ENCODE peak calls at places on chromosomes 5 and 9, in ten cellular contexts. One of them, this sample, is unnamed.

GRCh38 chr5:138455191-138455930 is 9.9 kb upstream of the EGR1 start:
- DNase-seq in stomach: no peak
- DNase-seq in transverse colon: no peak
- DNase-seq in HCT116: no peak
- DNase-seq in sigmoid colon: peak
- DNase-seq in prostate gland: no peak
- DNase-seq in K562: no peak
- DNase-seq in endothelial cell of umbilical vein: peak
- DNase-seq in HepG2: no peak
- DNase-seq in suprapubic skin: no peak
- DNase-seq in this sample: no peak

GRCh38 chr5:119330367-119331183 is 25.2 kb upstream of the TNFAIP8 start:
- DNase-seq in K562: peak
- DNase-seq in prostate gland: no peak
- DNase-seq in endothelial cell of umbilical vein: peak
- DNase-seq in transverse colon: no peak
- DNase-seq in HepG2: no peak
- DNase-seq in HCT116: no peak
- DNase-seq in stomach: no peak
- DNase-seq in suprapubic skin: no peak
- DNase-seq in sigmoid colon: no peak
- DNase-seq in this sample: no peak

GRCh38 chr5:107663697-107664096 is 7.0 kb downstream of the EFNA5 start:
- DNase-seq in K562: no peak
- DNase-seq in sigmoid colon: no peak
- DNase-seq in stomach: no peak
- DNase-seq in transverse colon: no peak
- DNase-seq in suprapubic skin: no peak
- DNase-seq in endothelial cell of umbilical vein: no peak
- DNase-seq in HCT116: no peak
- DNase-seq in HepG2: no peak
- DNase-seq in prostate gland: no peak
- DNase-seq in this sample: no peak

GRCh38 chr9:76438841-76439588 is 20.0 kb upstream of the GCNT1 start:
- DNase-seq in sigmoid colon: no peak
- DNase-seq in stomach: no peak
- DNase-seq in HCT116: no peak
- DNase-seq in prostate gland: no peak
- DNase-seq in HepG2: no peak
- DNase-seq in endothelial cell of umbilical vein: no peak
- DNase-seq in suprapubic skin: no peak
- DNase-seq in K562: no peak
- DNase-seq in transverse colon: no peak
- DNase-seq in this sample: no peak

GRCh38 chr5:60365001-60365400 is 335.0 kb downstream of the DEPDC1B start:
- DNase-seq in sigmoid colon: no peak
- DNase-seq in prostate gland: no peak
- DNase-seq in endothelial cell of umbilical vein: no peak
- DNase-seq in HepG2: no peak
- DNase-seq in HCT116: no peak
- DNase-seq in suprapubic skin: no peak
- DNase-seq in stomach: no peak
- DNase-seq in transverse colon: no peak
- DNase-seq in K562: no peak
- DNase-seq in this sample: no peak

GRCh38 chr9:87725356-87725899 is 491 bp upstream of the CTSL start:
- DNase-seq in stomach: no peak
- DNase-seq in HCT116: no peak
- DNase-seq in transverse colon: no peak
- DNase-seq in suprapubic skin: no peak
- DNase-seq in prostate gland: no peak
- DNase-seq in K562: peak
- DNase-seq in sigmoid colon: peak
- DNase-seq in endothelial cell of umbilical vein: no peak
- DNase-seq in HepG2: no peak
- DNase-seq in this sample: no peak

GRCh38 chr5:180294401-180294800 is 2.5 kb upstream of the MAPK9 start:
- DNase-seq in stomach: no peak
- DNase-seq in sigmoid colon: peak
- DNase-seq in prostate gland: no peak
- DNase-seq in K562: no peak
- DNase-seq in HepG2: no peak
- DNase-seq in endothelial cell of umbilical vein: no peak
- DNase-seq in HCT116: no peak
- DNase-seq in suprapubic skin: no peak
- DNase-seq in transverse colon: no peak
- DNase-seq in this sample: no peak

GRCh38 chr5:90632799-90633198 is 74.2 kb downstream of the ADGRV1 start:
- DNase-seq in endothelial cell of umbilical vein: no peak
- DNase-seq in K562: no peak
- DNase-seq in HepG2: no peak
- DNase-seq in prostate gland: no peak
- DNase-seq in HCT116: no peak
- DNase-seq in transverse colon: no peak
- DNase-seq in stomach: no peak
- DNase-seq in suprapubic skin: no peak
- DNase-seq in sigmoid colon: no peak
- DNase-seq in this sample: no peak

GRCh38 chr9:36718612-36719011 is 145.9 kb downstream of the MELK start:
- DNase-seq in HCT116: no peak
- DNase-seq in stomach: no peak
- DNase-seq in transverse colon: no peak
- DNase-seq in prostate gland: no peak
- DNase-seq in HepG2: no peak
- DNase-seq in sigmoid colon: no peak
- DNase-seq in K562: no peak
- DNase-seq in endothelial cell of umbilical vein: no peak
- DNase-seq in suprapubic skin: no peak
- DNase-seq in this sample: no peak

GRCh38 chr9:20292002-20292401 is 330.3 kb downstream of the MLLT3 start:
- DNase-seq in sigmoid colon: no peak
- DNase-seq in endothelial cell of umbilical vein: peak
- DNase-seq in HepG2: peak
- DNase-seq in stomach: no peak
- DNase-seq in K562: no peak
- DNase-seq in HCT116: peak
- DNase-seq in prostate gland: no peak
- DNase-seq in transverse colon: no peak
- DNase-seq in suprapubic skin: no peak
- DNase-seq in this sample: no peak

GRCh38 chr9:85200726-85201402 is 531.3 kb downstream of the NTRK2 start:
- DNase-seq in stomach: peak
- DNase-seq in endothelial cell of umbilical vein: peak
- DNase-seq in K562: no peak
- DNase-seq in prostate gland: peak
- DNase-seq in transverse colon: peak
- DNase-seq in suprapubic skin: no peak
- DNase-seq in HCT116: no peak
- DNase-seq in sigmoid colon: no peak
- DNase-seq in HepG2: no peak
- DNase-seq in this sample: peak

GRCh38 chr5:119179857-119180641 is 109.2 kb downstream of the DMXL1 start:
- DNase-seq in transverse colon: no peak
- DNase-seq in K562: peak
- DNase-seq in endothelial cell of umbilical vein: no peak
- DNase-seq in prostate gland: peak
- DNase-seq in HepG2: no peak
- DNase-seq in HCT116: no peak
- DNase-seq in sigmoid colon: no peak
- DNase-seq in suprapubic skin: no peak
- DNase-seq in stomach: no peak
- DNase-seq in this sample: no peak

GRCh38 chr5:72842816-72843215 is 26.4 kb downstream of the TNPO1 start:
- DNase-seq in suprapubic skin: no peak
- DNase-seq in endothelial cell of umbilical vein: peak
- DNase-seq in prostate gland: no peak
- DNase-seq in HCT116: peak
- DNase-seq in transverse colon: peak
- DNase-seq in sigmoid colon: no peak
- DNase-seq in K562: peak
- DNase-seq in HepG2: no peak
- DNase-seq in stomach: no peak
- DNase-seq in this sample: no peak

GRCh38 chr9:86867658-86868313 is 79.5 kb downstream of the GAS1 start:
- DNase-seq in endothelial cell of umbilical vein: no peak
- DNase-seq in stomach: peak
- DNase-seq in transverse colon: no peak
- DNase-seq in sigmoid colon: no peak
- DNase-seq in HepG2: no peak
- DNase-seq in suprapubic skin: no peak
- DNase-seq in HCT116: no peak
- DNase-seq in prostate gland: no peak
- DNase-seq in K562: no peak
- DNase-seq in this sample: no peak

GRCh38 chr9:90307177-90307833 is 335.3 kb downstream of the DIRAS2 start:
- DNase-seq in HCT116: no peak
- DNase-seq in prostate gland: no peak
- DNase-seq in K562: no peak
- DNase-seq in sigmoid colon: no peak
- DNase-seq in stomach: no peak
- DNase-seq in endothelial cell of umbilical vein: no peak
- DNase-seq in transverse colon: no peak
- DNase-seq in suprapubic skin: no peak
- DNase-seq in HepG2: no peak
- DNase-seq in this sample: no peak

GRCh38 chr9:89986190-89986589 is 381.4 kb downstream of the GADD45G start:
- DNase-seq in HepG2: no peak
- DNase-seq in sigmoid colon: no peak
- DNase-seq in suprapubic skin: no peak
- DNase-seq in K562: no peak
- DNase-seq in transverse colon: no peak
- DNase-seq in HCT116: no peak
- DNase-seq in endothelial cell of umbilical vein: no peak
- DNase-seq in stomach: no peak
- DNase-seq in prostate gland: no peak
- DNase-seq in this sample: no peak

GRCh38 chr5:79552984-79553383 is 39.0 kb upstream of the HOMER1 start:
- DNase-seq in transverse colon: no peak
- DNase-seq in endothelial cell of umbilical vein: no peak
- DNase-seq in HepG2: no peak
- DNase-seq in prostate gland: no peak
- DNase-seq in K562: no peak
- DNase-seq in sigmoid colon: no peak
- DNase-seq in stomach: no peak
- DNase-seq in HCT116: no peak
- DNase-seq in suprapubic skin: no peak
- DNase-seq in this sample: no peak

GRCh38 chr9:101449071-101449721 is 13.6 kb upstream of the ALDOB start:
- DNase-seq in HepG2: no peak
- DNase-seq in stomach: peak
- DNase-seq in endothelial cell of umbilical vein: peak
- DNase-seq in K562: peak
- DNase-seq in suprapubic skin: peak
- DNase-seq in prostate gland: peak
- DNase-seq in transverse colon: peak
- DNase-seq in sigmoid colon: peak
- DNase-seq in HCT116: peak
- DNase-seq in this sample: peak
- TF ChIP-seq POLR2A in HepG2: no peak
- TF ChIP-seq POLR2A in stomach: no peak
- TF ChIP-seq POLR2A in endothelial cell of umbilical vein: no peak
- TF ChIP-seq POLR2A in K562: no peak
- TF ChIP-seq POLR2A in suprapubic skin: no peak
- TF ChIP-seq POLR2A in prostate gland: no peak
- TF ChIP-seq POLR2A in transverse colon: no peak
- TF ChIP-seq POLR2A in sigmoid colon: no peak
- TF ChIP-seq POLR2A in HCT116: no peak
- TF ChIP-seq POLR2A in this sample: no peak

DNA sequence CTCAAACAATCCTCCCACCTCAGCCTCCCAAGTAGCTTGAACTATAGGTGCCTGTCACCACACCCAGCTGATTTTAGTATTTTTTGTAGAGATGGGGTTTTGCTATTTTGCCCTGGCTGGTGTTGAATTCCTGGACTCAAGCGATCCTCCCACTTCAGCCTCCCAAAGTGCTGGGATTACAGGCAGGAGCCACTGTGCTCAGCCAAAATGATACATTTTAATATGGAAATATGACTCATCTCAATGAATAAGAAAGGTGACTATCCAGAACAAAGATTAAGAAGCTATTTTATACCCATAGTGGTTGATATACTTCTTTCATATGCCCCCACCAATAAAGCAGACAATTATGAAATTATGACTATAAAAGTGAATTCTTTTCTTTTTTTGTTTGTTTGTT is 166.2 kb downstream of the NFIB start:
- DNase-seq in HCT116: no peak
- DNase-seq in K562: no peak
- DNase-seq in sigmoid colon: no peak
- DNase-seq in stomach: no peak
- DNase-seq in transverse colon: no peak
- DNase-seq in endothelial cell of umbilical vein: no peak
- DNase-seq in suprapubic skin: no peak
- DNase-seq in HepG2: no peak
- DNase-seq in prostate gland: no peak
- DNase-seq in this sample: no peak
- TF ChIP-seq POLR2AphosphoS5 in HCT116: no peak
- TF ChIP-seq POLR2AphosphoS5 in K562: no peak
- TF ChIP-seq POLR2AphosphoS5 in sigmoid colon: no peak
- TF ChIP-seq POLR2AphosphoS5 in stomach: no peak
- TF ChIP-seq POLR2AphosphoS5 in transverse colon: no peak
- TF ChIP-seq POLR2AphosphoS5 in endothelial cell of umbilical vein: no peak
- TF ChIP-seq POLR2AphosphoS5 in suprapubic skin: no peak
- TF ChIP-seq POLR2AphosphoS5 in HepG2: no peak
- TF ChIP-seq POLR2AphosphoS5 in prostate gland: no peak
- TF ChIP-seq POLR2AphosphoS5 in this sample: no peak

GRCh38 chr9:136398286-136398685 is 1.7 kb downstream of the SNAPC4 start:
- DNase-seq in endothelial cell of umbilical vein: no peak
- DNase-seq in stomach: no peak
- DNase-seq in transverse colon: no peak
- DNase-seq in HCT116: no peak
- DNase-seq in sigmoid colon: no peak
- DNase-seq in HepG2: no peak
- DNase-seq in suprapubic skin: no peak
- DNase-seq in prostate gland: no peak
- DNase-seq in K562: no peak
- DNase-seq in this sample: no peak
- H3K4me3 ChIP-seq in endothelial cell of umbilical vein: no peak
- H3K4me3 ChIP-seq in stomach: no peak
- H3K4me3 ChIP-seq in transverse colon: no peak
- H3K4me3 ChIP-seq in HCT116: peak
- H3K4me3 ChIP-seq in sigmoid colon: no peak
- H3K4me3 ChIP-seq in HepG2: no peak
- H3K4me3 ChIP-seq in suprapubic skin: no peak
- H3K4me3 ChIP-seq in prostate gland: no peak
- H3K4me3 ChIP-seq in K562: peak
- H3K4me3 ChIP-seq in this sample: peak

DNA sequence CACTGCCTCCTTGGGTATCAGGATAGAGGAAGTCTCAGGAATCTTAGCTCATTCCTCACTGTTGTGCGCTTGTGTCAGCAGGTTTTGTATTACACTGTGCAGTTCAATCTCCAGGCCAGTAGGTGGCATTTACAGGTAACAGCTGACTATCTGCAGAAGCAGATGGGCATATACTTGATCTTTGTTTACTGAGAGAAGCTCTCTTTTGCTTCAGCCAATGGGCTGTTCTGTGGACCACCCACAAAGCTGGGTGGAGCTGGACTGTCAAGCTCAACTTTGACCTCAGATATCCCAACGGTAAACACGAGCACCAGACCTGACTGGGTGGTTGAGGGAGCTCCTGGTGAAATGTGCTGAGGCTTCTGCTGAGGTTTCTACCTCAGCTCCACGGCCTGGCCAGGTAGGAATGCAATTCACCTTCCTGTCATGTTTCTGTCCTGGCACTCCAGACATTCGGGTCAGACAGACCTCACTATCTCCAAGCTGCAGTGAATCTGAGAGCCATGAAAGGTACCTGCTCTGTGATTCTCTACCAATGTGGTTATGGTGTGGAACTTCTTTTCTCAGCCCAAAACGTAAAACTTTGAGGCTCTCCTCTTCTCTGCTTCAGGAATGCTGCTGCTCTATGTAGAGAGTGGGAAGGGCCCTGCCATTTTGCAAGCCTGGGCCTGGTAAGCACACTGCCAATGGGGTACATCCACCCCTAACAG is 167.9 kb upstream of the ACTBL2 start:
- DNase-seq in stomach: peak
- DNase-seq in HCT116: peak
- DNase-seq in suprapubic skin: no peak
- DNase-seq in sigmoid colon: no peak
- DNase-seq in HepG2: peak
- DNase-seq in endothelial cell of umbilical vein: peak
- DNase-seq in transverse colon: peak
- DNase-seq in K562: peak
- DNase-seq in prostate gland: peak
- DNase-seq in this sample: no peak
- TF ChIP-seq POLR2A in stomach: no peak
- TF ChIP-seq POLR2A in HCT116: no peak
- TF ChIP-seq POLR2A in suprapubic skin: no peak
- TF ChIP-seq POLR2A in sigmoid colon: no peak
- TF ChIP-seq POLR2A in HepG2: no peak
- TF ChIP-seq POLR2A in endothelial cell of umbilical vein: no peak
- TF ChIP-seq POLR2A in transverse colon: no peak
- TF ChIP-seq POLR2A in K562: no peak
- TF ChIP-seq POLR2A in prostate gland: no peak
- TF ChIP-seq POLR2A in this sample: no peak